ENCODE peak calls at places on chromosomes 7 and 10, in nine cellular contexts. S, B, U, N, O, D, R, F and E are unnamed samples.

GRCh38 chr10:133324198-133324792 is 12.4 kb downstream of the CALY start:
- DNase-seq in S (peak), B (peak), U (no peak), N (no peak), O (no peak), D (peak), R (peak), F (peak), E (peak)

GRCh38 chr7:96179863-96180262 is 142.0 kb downstream of the SLC25A13 start:
- DNase-seq in S (no peak), B (no peak), U (peak), N (no peak), O (no peak), D (no peak), R (peak), F (no peak), E (no peak)

GRCh38 chr7:151168022-151168786 is 710 bp upstream of the GBX1 start:
- DNase-seq in S (peak), B (no peak), U (no peak), N (no peak), O (no peak), D (peak), R (peak), F (peak), E (peak)

GRCh38 chr10:14562197-14562596 is 212.5 kb downstream of the FAM107B start:
- DNase-seq in S (no peak), B (no peak), U (no peak), N (no peak), O (no peak), D (no peak), R (no peak), F (no peak), E (no peak)

GRCh38 chr10:111522551-111522950 is 445.7 kb downstream of the ADRA2A start:
- DNase-seq in S (no peak), B (no peak), U (no peak), N (no peak), O (no peak), D (no peak), R (no peak), F (no peak), E (no peak)

GRCh38 chr10:15316877-15317464 is 54.1 kb downstream of the FAM171A1 start:
- DNase-seq in S (no peak), B (no peak), U (no peak), N (no peak), O (no peak), D (no peak), R (no peak), F (no peak), E (no peak)

GRCh38 chr10:91816986-91817385 is 18.8 kb downstream of the TNKS2 start:
- DNase-seq in S (no peak), B (no peak), U (no peak), N (no peak), O (no peak), D (no peak), R (no peak), F (no peak), E (no peak)

GRCh38 chr7:157465597-157466348 is 129.0 kb downstream of the DNAJB6 start:
- DNase-seq in S (no peak), B (no peak), U (no peak), N (no peak), O (no peak), D (no peak), R (no peak), F (no peak), E (no peak)

GRCh38 chr10:113052076-113052830 is 102.2 kb downstream of the TCF7L2 start:
- DNase-seq in S (no peak), B (no peak), U (no peak), N (no peak), O (no peak), D (no peak), R (no peak), F (no peak), E (no peak)

GRCh38 chr10:6721964-6722615 is 142.0 kb upstream of the PRKCQ start:
- DNase-seq in S (no peak), B (no peak), U (peak), N (no peak), O (peak), D (no peak), R (no peak), F (no peak), E (no peak)

GRCh38 chr7:7330997-7331396 is 148.7 kb downstream of the C1GALT1 start:
- DNase-seq in S (no peak), B (no peak), U (no peak), N (no peak), O (no peak), D (no peak), R (no peak), F (no peak), E (no peak)

GRCh38 chr7:91266067-91266930 is 2.1 kb downstream of the FZD1 start:
- DNase-seq in S (no peak), B (no peak), U (no peak), N (peak), O (no peak), D (no peak), R (no peak), F (no peak), E (no peak)